ENCODE peak calls at places on chromosome 13, in four cellular contexts. One of them, this sample, is unnamed.

GRCh38 chr13:41495044-41495443 is 37.7 kb downstream of the RGCC start:
- DNase-seq in neural crest cell: no peak
- DNase-seq in cardiac muscle cell: no peak
- DNase-seq in A549: no peak
- DNase-seq in this sample: no peak

GRCh38 chr13:106114981-106115554 is 420.4 kb downstream of the EFNB2 start:
- DNase-seq in cardiac muscle cell: no peak
- DNase-seq in A549: no peak
- DNase-seq in neural crest cell: no peak
- DNase-seq in this sample: no peak

GRCh38 chr13:44884076-44884729 is 105.1 kb downstream of the NUFIP1 start:
- DNase-seq in neural crest cell: no peak
- DNase-seq in A549: no peak
- DNase-seq in cardiac muscle cell: no peak
- DNase-seq in this sample: no peak

GRCh38 chr13:48530833-48531232 is 2.0 kb downstream of the RCBTB2 start:
- DNase-seq in cardiac muscle cell: no peak
- DNase-seq in neural crest cell: no peak
- DNase-seq in A549: no peak
- DNase-seq in this sample: no peak

GRCh38 chr13:47545206-47545605 is 455.9 kb downstream of the SUCLA2 start:
- DNase-seq in neural crest cell: no peak
- DNase-seq in A549: no peak
- DNase-seq in cardiac muscle cell: no peak
- DNase-seq in this sample: no peak

GRCh38 chr13:20566424-20566916 is 487 bp upstream of the IFT88 start:
- DNase-seq in cardiac muscle cell: no peak
- DNase-seq in neural crest cell: no peak
- DNase-seq in A549: peak
- DNase-seq in this sample: no peak

GRCh38 chr13:64278493-64278892 is 2862.8 kb upstream of the PCDH20 start:
- DNase-seq in cardiac muscle cell: no peak
- DNase-seq in A549: no peak
- DNase-seq in neural crest cell: no peak
- DNase-seq in this sample: no peak

GRCh38 chr13:84399320-84400085 is 517.2 kb upstream of the SLITRK1 start:
- DNase-seq in cardiac muscle cell: no peak
- DNase-seq in neural crest cell: no peak
- DNase-seq in A549: peak
- DNase-seq in this sample: no peak

GRCh38 chr13:67238277-67238859 is 8.2 kb upstream of the PCDH9 start:
- DNase-seq in A549: no peak
- DNase-seq in cardiac muscle cell: peak
- DNase-seq in neural crest cell: no peak
- DNase-seq in this sample: no peak

GRCh38 chr13:75705395-75705794 is 69.3 kb downstream of the LMO7 start:
- DNase-seq in cardiac muscle cell: no peak
- DNase-seq in neural crest cell: no peak
- DNase-seq in A549: peak
- DNase-seq in this sample: no peak

GRCh38 chr13:39913928-39914327 is 258.5 kb downstream of the COG6 start:
- DNase-seq in cardiac muscle cell: no peak
- DNase-seq in A549: no peak
- DNase-seq in neural crest cell: no peak
- DNase-seq in this sample: no peak

GRCh38 chr13:21670883-21671792 is at the start of gene FGF9:
- DNase-seq in cardiac muscle cell: peak
- DNase-seq in A549: peak
- DNase-seq in neural crest cell: peak
- DNase-seq in this sample: peak

GRCh38 chr13:49694446-49694845 is 3.2 kb upstream of the EBPL start:
- DNase-seq in neural crest cell: no peak
- DNase-seq in A549: no peak
- DNase-seq in cardiac muscle cell: no peak
- DNase-seq in this sample: no peak

GRCh38 chr13:97160421-97160820 is 61.7 kb upstream of the MBNL2 start:
- DNase-seq in cardiac muscle cell: no peak
- DNase-seq in neural crest cell: no peak
- DNase-seq in A549: no peak
- DNase-seq in this sample: no peak

GRCh38 chr13:42865703-42866102 is 84.3 kb downstream of the FAM216B start:
- DNase-seq in neural crest cell: no peak
- DNase-seq in A549: no peak
- DNase-seq in cardiac muscle cell: no peak
- DNase-seq in this sample: no peak

GRCh38 chr13:28318418-28318995 is 176.4 kb downstream of the FLT1 start:
- DNase-seq in cardiac muscle cell: no peak
- DNase-seq in A549: no peak
- DNase-seq in neural crest cell: no peak
- DNase-seq in this sample: no peak

GRCh38 chr13:76025392-76025791 is 389.3 kb downstream of the LMO7 start:
- DNase-seq in cardiac muscle cell: no peak
- DNase-seq in A549: no peak
- DNase-seq in neural crest cell: no peak
- DNase-seq in this sample: no peak

GRCh38 chr13:113616281-113616906 is 31.8 kb downstream of the TFDP1 start:
- DNase-seq in cardiac muscle cell: no peak
- DNase-seq in neural crest cell: no peak
- DNase-seq in A549: no peak
- DNase-seq in this sample: no peak

GRCh38 chr13:40438999-40439797 is 227.2 kb downstream of the FOXO1 start:
- DNase-seq in neural crest cell: no peak
- DNase-seq in cardiac muscle cell: no peak
- DNase-seq in A549: no peak
- DNase-seq in this sample: no peak

GRCh38 chr13:45119469-45119989 is 781 bp upstream of the GTF2F2 start:
- DNase-seq in neural crest cell: no peak
- DNase-seq in A549: no peak
- DNase-seq in cardiac muscle cell: no peak
- DNase-seq in this sample: no peak

GRCh38 chr13:111343186-111343805 is 22.9 kb downstream of the TEX29 start:
- DNase-seq in A549: no peak
- DNase-seq in neural crest cell: no peak
- DNase-seq in cardiac muscle cell: no peak
- DNase-seq in this sample: no peak

GRCh38 chr13:84571264-84571663 is 689.0 kb upstream of the SLITRK1 start:
- DNase-seq in cardiac muscle cell: no peak
- DNase-seq in neural crest cell: no peak
- DNase-seq in A549: no peak
- DNase-seq in this sample: no peak

GRCh38 chr13:97535619-97536018 is 101.7 kb downstream of the RAP2A start:
- DNase-seq in cardiac muscle cell: no peak
- DNase-seq in A549: no peak
- DNase-seq in neural crest cell: no peak
- DNase-seq in this sample: no peak

GRCh38 chr13:32045963-32046785 is 14.6 kb downstream of the FRY start:
- DNase-seq in cardiac muscle cell: no peak
- DNase-seq in neural crest cell: no peak
- DNase-seq in A549: no peak
- DNase-seq in this sample: no peak

GRCh38 chr13:102317593-102317992 is 84.3 kb downstream of the FGF14 start:
- DNase-seq in cardiac muscle cell: peak
- DNase-seq in neural crest cell: no peak
- DNase-seq in A549: no peak
- DNase-seq in this sample: no peak

GRCh38 chr13:113322890-113323651 is 26.0 kb downstream of the LAMP1 start:
- DNase-seq in A549: no peak
- DNase-seq in neural crest cell: no peak
- DNase-seq in cardiac muscle cell: peak
- DNase-seq in this sample: no peak

GRCh38 chr13:114132419-114133121 is at the start of gene RASA3:
- DNase-seq in A549: peak
- DNase-seq in cardiac muscle cell: peak
- DNase-seq in neural crest cell: peak
- DNase-seq in this sample: peak

GRCh38 chr13:38902551-38902950 is 88.1 kb downstream of the STOML3 start:
- DNase-seq in neural crest cell: no peak
- DNase-seq in cardiac muscle cell: no peak
- DNase-seq in A549: no peak
- DNase-seq in this sample: no peak

GRCh38 chr13:51067376-51068125 is 43.5 kb downstream of the C13orf42 start:
- DNase-seq in neural crest cell: no peak
- DNase-seq in A549: no peak
- DNase-seq in cardiac muscle cell: no peak
- DNase-seq in this sample: no peak

GRCh38 chr13:32117696-32118095 is 86.1 kb downstream of the FRY start:
- DNase-seq in cardiac muscle cell: no peak
- DNase-seq in A549: no peak
- DNase-seq in neural crest cell: no peak
- DNase-seq in this sample: no peak

GRCh38 chr13:103772576-103772975 is 706.4 kb upstream of the SLC10A2 start:
- DNase-seq in cardiac muscle cell: no peak
- DNase-seq in A549: peak
- DNase-seq in neural crest cell: no peak
- DNase-seq in this sample: no peak

GRCh38 chr13:50106559-50106958 is 91.3 kb downstream of the KCNRG start:
- DNase-seq in neural crest cell: no peak
- DNase-seq in cardiac muscle cell: no peak
- DNase-seq in A549: no peak
- DNase-seq in this sample: no peak

GRCh38 chr13:29594310-29594709 is 1.2 kb downstream of the SLC7A1 start:
- DNase-seq in neural crest cell: peak
- DNase-seq in cardiac muscle cell: peak
- DNase-seq in A549: peak
- DNase-seq in this sample: no peak

DNA sequence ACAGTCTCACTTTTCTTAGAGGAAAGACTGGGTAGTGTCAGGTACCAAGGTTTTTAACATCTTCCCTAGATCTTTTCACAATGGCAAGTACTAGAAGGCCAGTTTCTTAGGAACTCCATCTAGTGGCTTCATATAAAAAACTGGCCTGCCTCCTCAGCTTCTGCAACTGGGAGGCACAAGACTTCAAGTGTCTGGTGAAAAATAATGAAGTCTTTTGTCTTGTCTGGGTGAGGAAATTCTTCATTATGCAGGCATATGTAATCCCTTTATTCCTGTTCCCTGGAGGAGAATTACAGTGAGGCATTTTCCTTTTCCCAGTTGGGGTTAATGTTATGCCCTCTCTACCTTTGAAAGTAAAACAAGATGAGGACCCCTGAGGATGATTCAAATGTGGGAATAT is 300.5 kb downstream of the NALCN start:
- DNase-seq in A549: peak
- DNase-seq in cardiac muscle cell: no peak
- DNase-seq in neural crest cell: no peak
- DNase-seq in this sample: no peak
- TF ChIP-seq CTCF in A549: no peak
- TF ChIP-seq CTCF in cardiac muscle cell: no peak
- TF ChIP-seq CTCF in neural crest cell: peak
- TF ChIP-seq CTCF in this sample: no peak

DNA sequence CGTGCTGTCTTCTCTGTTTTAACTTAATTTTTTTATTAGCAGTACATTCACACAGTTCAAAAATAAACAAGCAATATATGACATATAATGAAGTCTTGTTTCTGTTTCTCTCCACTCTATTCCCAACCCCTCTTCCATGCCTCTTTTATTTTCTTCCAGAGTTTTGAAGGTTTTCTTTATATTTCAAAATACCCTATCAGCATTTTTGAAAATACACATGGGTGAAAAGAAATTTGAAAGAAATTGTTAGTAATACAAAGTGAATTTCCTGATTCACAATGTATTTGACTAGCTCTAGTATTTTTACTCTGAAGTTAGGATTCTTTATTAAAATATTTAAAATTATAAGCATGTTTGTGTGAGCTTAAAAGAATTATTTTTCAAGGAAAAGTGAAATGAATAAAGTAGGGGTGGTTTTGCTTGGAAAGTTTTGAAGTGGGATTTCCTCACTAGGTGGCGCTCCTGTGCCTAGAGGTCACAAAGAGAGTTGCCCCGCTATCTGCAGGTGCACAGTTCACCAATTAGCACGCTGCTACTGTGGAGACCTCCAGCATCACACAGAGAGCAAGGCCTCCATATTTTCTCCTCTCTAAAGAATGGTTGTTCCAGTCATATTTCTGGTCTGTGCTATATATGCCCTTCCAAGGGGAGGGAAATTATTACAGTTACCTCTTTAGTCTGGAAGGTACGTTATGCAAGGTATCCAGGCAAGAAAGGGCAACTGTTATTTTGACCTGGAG is 37.6 kb downstream of the SOX21 start:
- DNase-seq in cardiac muscle cell: peak
- DNase-seq in A549: peak
- DNase-seq in neural crest cell: peak
- DNase-seq in this sample: peak
- TF ChIP-seq CTCF in cardiac muscle cell: peak
- TF ChIP-seq CTCF in A549: peak
- TF ChIP-seq CTCF in neural crest cell: peak
- TF ChIP-seq CTCF in this sample: peak

DNA sequence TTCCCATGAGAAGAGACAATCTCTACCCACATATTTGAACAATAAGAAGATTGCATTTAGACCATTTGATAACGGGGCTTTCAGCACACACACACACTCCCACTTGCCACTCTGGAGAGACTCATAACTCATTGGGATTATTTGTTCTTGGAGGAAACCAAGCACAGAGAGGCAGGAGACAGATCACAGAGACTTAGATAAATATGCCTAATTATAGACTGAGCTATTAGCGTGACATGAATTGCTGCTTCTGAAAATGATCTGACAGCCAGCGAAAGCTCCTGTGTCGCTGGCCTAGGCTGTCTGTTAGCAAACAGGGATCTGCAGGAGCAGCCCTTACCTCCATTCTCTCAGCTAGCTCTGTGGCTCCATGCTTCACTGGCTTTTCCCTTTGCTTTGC is 111.4 kb downstream of the CCNA1 start:
- DNase-seq in cardiac muscle cell: peak
- DNase-seq in neural crest cell: no peak
- DNase-seq in A549: no peak
- DNase-seq in this sample: no peak
- TF ChIP-seq CTCF in cardiac muscle cell: no peak
- TF ChIP-seq CTCF in neural crest cell: no peak
- TF ChIP-seq CTCF in A549: no peak
- TF ChIP-seq CTCF in this sample: no peak

GRCh38 chr13:96052655-96053002 is 572 bp downstream of the UGGT2 start:
- DNase-seq in neural crest cell: no peak
- DNase-seq in A549: peak
- DNase-seq in cardiac muscle cell: peak
- DNase-seq in this sample: no peak

DNA sequence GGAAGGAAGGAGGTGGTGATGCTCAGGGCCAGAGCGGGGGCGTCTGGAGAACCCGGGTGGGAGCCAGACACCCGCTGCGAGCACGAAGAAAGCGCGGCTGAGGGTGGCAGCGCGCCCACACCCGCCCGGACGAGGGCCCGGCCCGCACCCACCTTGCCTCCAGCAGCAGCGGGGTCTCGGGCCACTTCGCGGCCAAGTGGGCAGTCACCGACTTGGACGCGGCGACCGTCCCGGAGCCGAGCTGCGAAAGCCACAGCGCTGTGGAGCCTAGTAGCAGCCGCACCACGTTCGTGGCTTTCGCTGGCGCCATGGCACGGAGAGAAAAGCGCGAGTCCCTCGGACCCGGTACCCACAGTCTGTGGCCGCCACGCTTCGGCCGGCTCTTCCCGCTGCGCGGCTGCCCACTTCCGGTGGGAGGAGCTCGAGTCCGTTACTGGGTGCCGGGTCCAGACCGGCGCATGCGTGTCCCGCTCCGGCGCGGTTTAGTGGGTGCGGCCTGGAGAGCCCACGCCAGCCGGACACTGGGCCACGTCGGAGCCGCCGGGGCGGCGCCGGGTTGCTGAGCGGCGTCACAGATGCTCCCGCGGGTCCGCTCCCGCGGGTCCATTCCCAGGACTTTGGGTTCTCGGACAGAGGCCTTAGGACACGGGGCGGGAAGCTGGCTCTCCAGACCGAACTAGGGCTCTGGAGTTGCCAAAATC is at the start of gene UGGT2:
- DNase-seq in A549: peak
- DNase-seq in neural crest cell: peak
- DNase-seq in cardiac muscle cell: peak
- DNase-seq in this sample: peak
- TF ChIP-seq CTCF in A549: no peak
- TF ChIP-seq CTCF in neural crest cell: no peak
- TF ChIP-seq CTCF in cardiac muscle cell: no peak
- TF ChIP-seq CTCF in this sample: no peak

This sample was measured in progenitor cell of endocrine pancreas.